ENCODE peak calls at places on chromosome 10, in six cellular contexts. X, C, F, V, L and D are unnamed samples.

GRCh38 chr10:131943021-131943814 is 38.5 kb downstream of the BNIP3 start:
- DNase-seq in L (no peak), X (no peak), C (no peak), V (peak), F (peak), D (peak)

GRCh38 chr10:48289652-48290238 is 15.2 kb upstream of the FRMPD2 start:
- DNase-seq in L (no peak), X (no peak), F (no peak), V (peak), C (peak), D (no peak)

GRCh38 chr10:48818861-48819490 is 120.7 kb downstream of the LRRC18 start:
- DNase-seq in L (no peak), X (no peak), C (no peak), F (no peak), V (no peak), D (no peak)

GRCh38 chr10:14605231-14605925 is 169.3 kb downstream of the FAM107B start:
- DNase-seq in L (no peak), F (no peak), X (peak), C (no peak), V (no peak), D (no peak)

GRCh38 chr10:103479135-103479534 is at the start of gene CALHM3:
- DNase-seq in X (no peak), L (no peak), F (no peak), V (peak), C (no peak), D (no peak)

GRCh38 chr10:119616879-119617580 is 20.3 kb upstream of the TIAL1 start:
- DNase-seq in X (no peak), V (no peak), F (peak), C (no peak), L (no peak), D (no peak)

GRCh38 chr10:132095403-132096113 is 29.8 kb downstream of the JAKMIP3 start:
- DNase-seq in X (no peak), F (no peak), V (no peak), L (no peak), C (no peak), D (peak)

GRCh38 chr10:98391065-98391464 is 23.9 kb downstream of the PYROXD2 start:
- DNase-seq in F (no peak), L (no peak), C (no peak), X (no peak), V (no peak), D (no peak)

GRCh38 chr10:72261323-72262018 is 12.3 kb upstream of the DDIT4 start:
- DNase-seq in X (peak), V (peak), F (no peak), L (no peak), C (no peak), D (no peak)

GRCh38 chr10:3948843-3949242 is 163.8 kb upstream of the KLF6 start:
- DNase-seq in F (no peak), V (no peak), X (peak), L (no peak), C (no peak), D (no peak)

GRCh38 chr10:83908987-83909386 is 230.3 kb upstream of the GHITM start:
- DNase-seq in L (no peak), C (no peak), V (no peak), F (no peak), X (no peak), D (no peak)

GRCh38 chr10:13271552-13272163 is 28.2 kb downstream of the PHYH start:
- DNase-seq in V (peak), F (peak), L (no peak), X (peak), C (no peak), D (no peak)

GRCh38 chr10:14837003-14837755 is 658 bp downstream of the CDNF start:
- DNase-seq in V (no peak), X (no peak), C (no peak), L (no peak), F (no peak), D (no peak)

GRCh38 chr10:24866615-24867583 is 85.5 kb downstream of the PRTFDC1 start:
- DNase-seq in L (no peak), F (no peak), C (no peak), V (peak), X (no peak), D (no peak)

GRCh38 chr10:29259498-29259897 is 29.4 kb upstream of the LYZL1 start:
- DNase-seq in L (no peak), C (no peak), F (no peak), V (no peak), X (no peak), D (no peak)